ENCODE peak calls at places on chromosomes 5 and 9, in seven cellular contexts. Y, I, P, U, O, T and K are unnamed samples.

GRCh38 chr9:104074876-104075275 is 19.2 kb upstream of the SMC2 start:
- DNase-seq in Y (no peak), I (no peak), P (no peak), U (peak), O (peak), T (no peak), K (no peak)

GRCh38 chr5:164302533-164303235 is 797.3 kb downstream of the MAT2B start:
- DNase-seq in Y (no peak), I (no peak), P (no peak), U (peak), O (peak), T (no peak), K (no peak)

GRCh38 chr9:90801507-90802289 is at the start of gene SYK:
- DNase-seq in Y (no peak), I (peak), P (peak), U (no peak), O (no peak), T (peak), K (no peak)

GRCh38 chr5:103894882-103895281 is 332.3 kb upstream of the NUDT12 start:
- DNase-seq in Y (no peak), I (no peak), P (peak), U (peak), O (no peak), T (no peak), K (no peak)

GRCh38 chr5:83856898-83857297 is 136.2 kb upstream of the HAPLN1 start:
- DNase-seq in Y (no peak), I (no peak), P (no peak), U (no peak), O (no peak), T (no peak), K (peak)

GRCh38 chr5:168706655-168707069 is 127.5 kb upstream of the PANK3 start:
- DNase-seq in Y (peak), I (peak), P (peak), U (peak), O (peak), T (no peak), K (no peak)

GRCh38 chr5:136811551-136811950 is 446.2 kb upstream of the TRPC7 start:
- DNase-seq in Y (no peak), I (no peak), P (no peak), U (peak), O (peak), T (no peak), K (no peak)

GRCh38 chr9:136829981-136830885 is 12.0 kb upstream of the AJM1 start:
- DNase-seq in Y (no peak), I (no peak), P (peak), U (no peak), O (no peak), T (no peak), K (no peak)

GRCh38 chr5:96336351-96336985 is 96.6 kb downstream of the PCSK1 start:
- DNase-seq in Y (peak), I (no peak), P (peak), U (peak), O (peak), T (peak), K (peak)

GRCh38 chr9:27090231-27090630 is 18.8 kb upstream of the TEK start:
- DNase-seq in Y (no peak), I (no peak), P (no peak), U (no peak), O (no peak), T (no peak), K (no peak)

GRCh38 chr5:172765766-172766286 is 5.2 kb downstream of the DUSP1 start:
- DNase-seq in Y (no peak), I (peak), P (peak), U (no peak), O (peak), T (no peak), K (no peak)

GRCh38 chr5:172764861-172765765 is 5.9 kb downstream of the DUSP1 start:
- DNase-seq in Y (peak), I (peak), P (peak), U (peak), O (peak), T (peak), K (peak)

GRCh38 chr5:172768573-172769323 is 2.2 kb downstream of the DUSP1 start:
- DNase-seq in Y (no peak), I (peak), P (peak), U (peak), O (peak), T (peak), K (no peak)

GRCh38 chr5:172768098-172768572 is 2.9 kb downstream of the DUSP1 start:
- DNase-seq in Y (no peak), I (no peak), P (no peak), U (no peak), O (no peak), T (no peak), K (no peak)

DNA sequence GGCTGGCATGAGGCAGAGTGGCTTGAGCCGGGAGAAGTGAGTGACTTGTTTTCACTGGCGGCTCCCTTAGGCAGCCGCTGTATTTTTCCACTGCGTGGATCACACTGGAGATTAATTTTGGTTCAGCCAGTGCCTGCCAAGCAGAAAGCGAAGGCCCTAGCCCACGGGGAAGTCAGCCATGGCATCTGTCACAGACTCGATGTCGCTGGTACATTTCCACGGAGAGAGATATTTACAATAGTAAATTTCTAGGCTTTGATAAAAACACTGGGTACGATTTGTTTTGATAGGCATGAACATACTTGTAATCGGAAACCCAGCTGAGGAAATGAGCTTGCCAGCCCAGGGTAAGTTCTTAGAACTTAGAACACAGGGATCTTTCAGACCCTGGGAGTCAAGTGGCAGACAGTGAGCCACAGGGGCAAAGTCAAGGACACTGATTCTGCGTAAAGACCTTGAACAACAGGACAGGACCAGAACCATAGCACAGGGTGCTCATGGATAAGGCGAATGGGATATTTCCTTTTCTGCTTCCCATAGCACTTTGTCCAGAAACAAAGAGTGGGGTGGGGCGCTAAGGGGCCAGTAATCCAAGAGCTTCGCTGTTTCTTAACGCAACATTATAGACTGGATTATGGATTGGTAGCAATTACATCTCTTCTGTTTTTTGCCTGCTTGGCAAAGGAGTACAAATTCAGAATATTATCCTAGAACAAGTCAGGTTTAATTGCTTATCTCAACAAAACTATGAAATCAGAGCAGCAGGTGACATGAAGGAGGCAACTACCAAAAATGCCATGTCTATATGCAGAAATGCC is 4.5 kb downstream of the DUSP1 start:
- DNase-seq in Y (no peak), I (peak), P (peak), U (peak), O (peak), T (peak), K (no peak)
- H3K4me3 ChIP-seq in Y (no peak), I (no peak), P (peak), U (peak), O (peak), T (peak), K (peak)

DNA sequence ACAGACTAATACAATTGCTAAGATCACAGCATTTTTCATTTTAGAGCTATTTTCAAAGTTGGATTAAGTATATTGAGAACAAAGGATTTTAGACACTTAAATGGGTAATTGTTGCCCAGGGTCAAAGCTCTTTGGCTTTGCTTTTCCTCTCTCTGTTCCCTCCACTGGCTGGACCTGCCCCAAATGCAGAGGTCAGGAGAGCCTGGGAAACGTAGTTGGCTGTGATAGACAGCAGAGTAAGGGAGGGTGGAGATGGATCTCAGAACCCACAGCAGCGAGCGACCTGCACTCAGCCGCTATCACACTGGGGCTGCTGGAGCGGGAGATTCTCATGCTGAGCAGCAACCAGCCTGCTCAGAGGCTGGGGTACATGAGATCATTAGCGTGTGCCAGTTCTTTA is 71.8 kb upstream of the TTC23L start:
- DNase-seq in Y (no peak), I (no peak), P (no peak), U (no peak), O (no peak), T (no peak), K (no peak)
- H3K4me3 ChIP-seq in Y (no peak), I (no peak), P (no peak), U (no peak), O (no peak), T (no peak), K (no peak)

GRCh38 chr5:124745367-124746251 is 830 bp downstream of the ZNF608 start:
- DNase-seq in Y (no peak), I (no peak), P (no peak), U (peak), O (peak), T (no peak), K (no peak)
- H3K4me3 ChIP-seq in Y (peak), I (peak), P (peak), U (peak), O (peak), T (peak), K (peak)

GRCh38 chr5:110054240-110054639 is 364.5 kb downstream of the MAN2A1 start:
- DNase-seq in Y (peak), I (no peak), P (peak), U (peak), O (peak), T (peak), K (peak)

GRCh38 chr5:110055301-110055700 is 365.6 kb downstream of the MAN2A1 start:
- DNase-seq in Y (no peak), I (no peak), P (no peak), U (peak), O (no peak), T (no peak), K (no peak)

GRCh38 chr5:110062246-110062645 is 372.5 kb downstream of the MAN2A1 start:
- DNase-seq in Y (no peak), I (no peak), P (no peak), U (no peak), O (no peak), T (no peak), K (no peak)

GRCh38 chr5:110056580-110057114 is 366.9 kb downstream of the MAN2A1 start:
- DNase-seq in Y (no peak), I (no peak), P (no peak), U (no peak), O (no peak), T (no peak), K (no peak)

DNA sequence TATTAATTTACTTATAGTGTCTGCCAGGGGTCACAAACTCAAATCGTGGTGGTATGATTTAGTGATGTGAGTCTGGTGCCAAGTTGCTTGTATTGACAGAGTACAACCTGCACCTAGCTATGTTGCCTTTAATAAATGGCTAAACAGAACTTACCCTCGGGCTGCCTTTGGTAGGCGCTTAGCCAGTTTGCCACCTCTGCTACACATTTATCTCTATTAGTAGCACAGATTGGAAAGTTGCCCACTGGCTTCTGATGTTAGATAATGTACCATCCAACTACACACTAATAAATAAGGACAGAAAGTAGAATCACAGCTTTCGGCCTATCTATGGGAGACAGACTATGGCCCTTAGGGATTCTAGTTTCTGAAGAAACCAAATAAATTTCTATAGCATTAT is 368.4 kb downstream of the MAN2A1 start:
- DNase-seq in Y (no peak), I (no peak), P (no peak), U (no peak), O (no peak), T (no peak), K (no peak)
- H3K4me3 ChIP-seq in Y (no peak), I (no peak), P (no peak), U (no peak), O (no peak), T (no peak), K (no peak)